ENCODE peak calls at places on chromosomes 13 and 19, in nine cellular contexts. One of them, this sample, is unnamed.
A peak's percentile ranks its signal among the peaks of the same experiment; 100 is the strongest.

GRCh38 chr19:10747674-10748073 is 29.8 kb downstream of the DNM2 start:
- DNase-seq in brain microvascular endothelial cell: no peak
- DNase-seq in suprapubic skin: no peak
- DNase-seq in Panc1: no peak
- DNase-seq in Caco-2: no peak
- DNase-seq in adrenal gland: no peak
- DNase-seq in astrocyte of the cerebellum: no peak
- DNase-seq in astrocyte of the spinal cord: no peak
- DNase-seq in esophagus squamous epithelium: no peak
- DNase-seq in this sample: no peak

GRCh38 chr13:99808786-99809185 is 162.8 kb downstream of the ZIC5 start:
- DNase-seq in astrocyte of the spinal cord: no peak
- DNase-seq in suprapubic skin: no peak
- DNase-seq in esophagus squamous epithelium: no peak
- DNase-seq in Caco-2: no peak
- DNase-seq in brain microvascular endothelial cell: no peak
- DNase-seq in adrenal gland: no peak
- DNase-seq in astrocyte of the cerebellum: no peak
- DNase-seq in Panc1: no peak
- DNase-seq in this sample: no peak

GRCh38 chr13:24632382-24633121 is 47.7 kb upstream of the ATP12A start:
- DNase-seq in Panc1: no peak
- DNase-seq in Caco-2: no peak
- DNase-seq in brain microvascular endothelial cell: no peak
- DNase-seq in astrocyte of the cerebellum: no peak
- DNase-seq in esophagus squamous epithelium: no peak
- DNase-seq in astrocyte of the spinal cord: no peak
- DNase-seq in adrenal gland: no peak
- DNase-seq in suprapubic skin: no peak
- DNase-seq in this sample: no peak

GRCh38 chr19:1862424-1863307 is 713 bp downstream of the KLF16 start:
- DNase-seq in astrocyte of the cerebellum: no peak
- DNase-seq in suprapubic skin: peak; percentile 79
- DNase-seq in adrenal gland: no peak
- DNase-seq in Panc1: no peak
- DNase-seq in astrocyte of the spinal cord: no peak
- DNase-seq in esophagus squamous epithelium: no peak
- DNase-seq in Caco-2: no peak
- DNase-seq in brain microvascular endothelial cell: no peak
- DNase-seq in this sample: no peak

GRCh38 chr19:55723491-55723890 is 14.7 kb downstream of the NLRP9 start:
- DNase-seq in Panc1: no peak
- DNase-seq in adrenal gland: no peak
- DNase-seq in astrocyte of the spinal cord: no peak
- DNase-seq in Caco-2: no peak
- DNase-seq in suprapubic skin: no peak
- DNase-seq in esophagus squamous epithelium: no peak
- DNase-seq in brain microvascular endothelial cell: no peak
- DNase-seq in astrocyte of the cerebellum: no peak
- DNase-seq in this sample: no peak

GRCh38 chr13:30898721-30899188 is 7.3 kb upstream of the MEDAG start:
- DNase-seq in astrocyte of the spinal cord: peak; percentile 98
- DNase-seq in brain microvascular endothelial cell: peak; percentile 99
- DNase-seq in adrenal gland: no peak
- DNase-seq in Panc1: no peak
- DNase-seq in esophagus squamous epithelium: no peak
- DNase-seq in Caco-2: no peak
- DNase-seq in suprapubic skin: peak; percentile 74
- DNase-seq in astrocyte of the cerebellum: no peak
- DNase-seq in this sample: peak; percentile 83

GRCh38 chr19:44093931-44094765 is at the start of gene ZNF224:
- DNase-seq in Caco-2: peak; percentile 94
- DNase-seq in brain microvascular endothelial cell: peak; percentile 93
- DNase-seq in astrocyte of the spinal cord: peak; percentile 92
- DNase-seq in esophagus squamous epithelium: peak; percentile 51
- DNase-seq in adrenal gland: peak; percentile 96
- DNase-seq in suprapubic skin: peak; percentile 94
- DNase-seq in Panc1: no peak
- DNase-seq in astrocyte of the cerebellum: peak; percentile 86
- DNase-seq in this sample: peak; percentile 52

GRCh38 chr13:97225533-97225932 is 3.4 kb downstream of the MBNL2 start:
- DNase-seq in astrocyte of the cerebellum: no peak
- DNase-seq in esophagus squamous epithelium: no peak
- DNase-seq in Caco-2: no peak
- DNase-seq in brain microvascular endothelial cell: no peak
- DNase-seq in Panc1: no peak
- DNase-seq in suprapubic skin: no peak
- DNase-seq in adrenal gland: no peak
- DNase-seq in astrocyte of the spinal cord: no peak
- DNase-seq in this sample: no peak

GRCh38 chr13:40485611-40486517 is 180.6 kb downstream of the FOXO1 start:
- DNase-seq in esophagus squamous epithelium: no peak
- DNase-seq in adrenal gland: no peak
- DNase-seq in astrocyte of the spinal cord: no peak
- DNase-seq in Panc1: no peak
- DNase-seq in Caco-2: no peak
- DNase-seq in astrocyte of the cerebellum: no peak
- DNase-seq in brain microvascular endothelial cell: no peak
- DNase-seq in suprapubic skin: no peak
- DNase-seq in this sample: no peak

GRCh38 chr13:35760678-35761308 is 284.3 kb upstream of the MAB21L1 start:
- DNase-seq in esophagus squamous epithelium: no peak
- DNase-seq in adrenal gland: no peak
- DNase-seq in astrocyte of the cerebellum: no peak
- DNase-seq in Panc1: no peak
- DNase-seq in brain microvascular endothelial cell: no peak
- DNase-seq in suprapubic skin: no peak
- DNase-seq in Caco-2: no peak
- DNase-seq in astrocyte of the spinal cord: no peak
- DNase-seq in this sample: no peak

GRCh38 chr13:78589206-78589605 is 14.1 kb downstream of the POU4F1 start:
- DNase-seq in brain microvascular endothelial cell: no peak
- DNase-seq in adrenal gland: no peak
- DNase-seq in suprapubic skin: no peak
- DNase-seq in astrocyte of the cerebellum: no peak
- DNase-seq in Caco-2: peak; percentile 64
- DNase-seq in Panc1: no peak
- DNase-seq in astrocyte of the spinal cord: no peak
- DNase-seq in esophagus squamous epithelium: no peak
- DNase-seq in this sample: no peak

GRCh38 chr13:98486412-98486811 is 90.5 kb downstream of the STK24 start:
- DNase-seq in Caco-2: no peak
- DNase-seq in adrenal gland: peak; percentile 20
- DNase-seq in esophagus squamous epithelium: no peak
- DNase-seq in brain microvascular endothelial cell: no peak
- DNase-seq in Panc1: no peak
- DNase-seq in astrocyte of the cerebellum: no peak
- DNase-seq in astrocyte of the spinal cord: no peak
- DNase-seq in suprapubic skin: peak; percentile 40
- DNase-seq in this sample: no peak

GRCh38 chr19:34482380-34483250 is 1.1 kb downstream of the WTIP start:
- DNase-seq in astrocyte of the cerebellum: no peak
- DNase-seq in Caco-2: no peak
- DNase-seq in brain microvascular endothelial cell: no peak
- DNase-seq in astrocyte of the spinal cord: peak; percentile 22
- DNase-seq in adrenal gland: no peak
- DNase-seq in suprapubic skin: peak; percentile 58
- DNase-seq in esophagus squamous epithelium: no peak
- DNase-seq in Panc1: no peak
- DNase-seq in this sample: no peak

GRCh38 chr19:290539-291521 is at the start of gene PLPP2:
- DNase-seq in brain microvascular endothelial cell: no peak
- DNase-seq in Panc1: no peak
- DNase-seq in esophagus squamous epithelium: no peak
- DNase-seq in Caco-2: peak; percentile 81
- DNase-seq in astrocyte of the spinal cord: peak; percentile 33
- DNase-seq in adrenal gland: no peak
- DNase-seq in astrocyte of the cerebellum: no peak
- DNase-seq in suprapubic skin: no peak
- DNase-seq in this sample: no peak

GRCh38 chr19:19021115-19021514 is 12.2 kb downstream of the SUGP2 start:
- DNase-seq in brain microvascular endothelial cell: peak; percentile 63
- DNase-seq in astrocyte of the cerebellum: no peak
- DNase-seq in esophagus squamous epithelium: no peak
- DNase-seq in astrocyte of the spinal cord: peak; percentile 46
- DNase-seq in Caco-2: no peak
- DNase-seq in suprapubic skin: no peak
- DNase-seq in Panc1: no peak
- DNase-seq in adrenal gland: no peak
- DNase-seq in this sample: no peak

GRCh38 chr13:32038353-32038752 is 6.8 kb downstream of the FRY start:
- DNase-seq in brain microvascular endothelial cell: no peak
- DNase-seq in Panc1: no peak
- DNase-seq in Caco-2: no peak
- DNase-seq in esophagus squamous epithelium: no peak
- DNase-seq in astrocyte of the cerebellum: no peak
- DNase-seq in suprapubic skin: no peak
- DNase-seq in astrocyte of the spinal cord: no peak
- DNase-seq in adrenal gland: no peak
- DNase-seq in this sample: no peak

GRCh38 chr19:17794731-17795494 is at the start of gene B3GNT3:
- DNase-seq in astrocyte of the cerebellum: no peak
- DNase-seq in astrocyte of the spinal cord: no peak
- DNase-seq in esophagus squamous epithelium: no peak
- DNase-seq in Panc1: no peak
- DNase-seq in Caco-2: peak; percentile 76
- DNase-seq in brain microvascular endothelial cell: no peak
- DNase-seq in suprapubic skin: no peak
- DNase-seq in adrenal gland: peak; percentile 57
- DNase-seq in this sample: no peak

GRCh38 chr13:39597828-39598227 is 5.2 kb downstream of the LHFPL6 start:
- DNase-seq in esophagus squamous epithelium: no peak
- DNase-seq in Panc1: no peak
- DNase-seq in adrenal gland: no peak
- DNase-seq in astrocyte of the cerebellum: no peak
- DNase-seq in astrocyte of the spinal cord: peak; percentile 57
- DNase-seq in brain microvascular endothelial cell: peak; percentile 42
- DNase-seq in Caco-2: no peak
- DNase-seq in suprapubic skin: no peak
- DNase-seq in this sample: no peak

GRCh38 chr13:29902632-29903305 is 52.4 kb upstream of the UBL3 start:
- DNase-seq in adrenal gland: no peak
- DNase-seq in astrocyte of the cerebellum: no peak
- DNase-seq in esophagus squamous epithelium: no peak
- DNase-seq in Panc1: no peak
- DNase-seq in suprapubic skin: no peak
- DNase-seq in astrocyte of the spinal cord: no peak
- DNase-seq in brain microvascular endothelial cell: no peak
- DNase-seq in Caco-2: no peak
- DNase-seq in this sample: no peak

DNA sequence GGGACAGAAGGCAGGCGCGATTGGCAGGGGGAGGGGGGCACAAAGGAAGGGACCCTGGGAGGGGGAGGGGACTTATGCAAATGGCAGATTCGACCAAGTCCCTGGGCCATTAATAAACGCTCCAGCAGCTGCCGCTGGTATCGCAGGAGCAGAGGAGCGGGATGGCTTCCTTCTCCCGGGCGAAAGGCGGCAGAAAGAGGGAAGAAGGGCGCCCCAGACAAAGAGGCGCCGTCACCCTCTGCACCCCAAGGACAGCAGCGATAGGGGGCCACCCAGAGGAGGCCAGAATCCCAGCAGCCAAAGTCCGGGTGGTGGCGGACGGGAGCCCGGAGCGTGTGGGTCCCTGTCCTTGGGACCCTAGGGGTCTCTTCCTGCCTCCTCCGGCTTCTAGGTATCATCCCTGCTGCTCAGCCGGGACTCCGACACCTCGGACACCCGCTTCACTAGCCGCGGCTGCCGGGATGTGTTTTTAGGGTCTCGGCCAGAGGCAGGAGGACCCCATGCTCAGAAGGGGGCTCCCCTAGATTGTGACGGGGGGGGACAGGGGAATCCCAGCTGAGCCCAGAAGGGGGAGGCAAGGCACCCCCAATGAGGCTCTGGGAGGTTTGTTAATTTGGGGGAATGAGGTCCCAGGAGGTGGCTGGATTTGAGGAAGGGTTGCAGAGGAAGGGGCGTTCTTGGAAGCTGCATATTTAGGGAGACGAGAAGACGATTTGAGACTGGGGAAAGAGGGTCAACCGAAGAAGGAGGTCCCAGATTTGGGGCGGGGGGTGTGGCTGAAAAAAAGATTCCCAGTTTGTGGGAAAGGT is 1.7 kb downstream of the PTPRS start:
- DNase-seq in esophagus squamous epithelium: no peak
- DNase-seq in adrenal gland: no peak
- DNase-seq in Panc1: no peak
- DNase-seq in suprapubic skin: no peak
- DNase-seq in brain microvascular endothelial cell: no peak
- DNase-seq in Caco-2: no peak
- DNase-seq in astrocyte of the cerebellum: no peak
- DNase-seq in astrocyte of the spinal cord: no peak
- DNase-seq in this sample: no peak
- H3K4me3 ChIP-seq in esophagus squamous epithelium: peak overlapping the region; percentile 57
- H3K4me3 ChIP-seq in adrenal gland: no peak overlapping the region
- H3K4me3 ChIP-seq in Panc1: peak overlapping the region; percentile 57
- H3K4me3 ChIP-seq in suprapubic skin: peak overlapping the region; percentile 71
- H3K4me3 ChIP-seq in brain microvascular endothelial cell: peak overlapping the region; percentile 65
- H3K4me3 ChIP-seq in Caco-2: peak overlapping the region; percentile 92
- H3K4me3 ChIP-seq in astrocyte of the cerebellum: peak overlapping the region; percentile 65
- H3K4me3 ChIP-seq in astrocyte of the spinal cord: peak overlapping the region; percentile 61
- H3K4me3 ChIP-seq in this sample: no peak overlapping the region

GRCh38 chr13:50580684-50581305 is 262.7 kb downstream of the DLEU7 start:
- DNase-seq in adrenal gland: no peak
- DNase-seq in astrocyte of the spinal cord: peak; percentile 80
- DNase-seq in esophagus squamous epithelium: no peak
- DNase-seq in Panc1: no peak
- DNase-seq in astrocyte of the cerebellum: peak; percentile 60
- DNase-seq in Caco-2: no peak
- DNase-seq in suprapubic skin: no peak
- DNase-seq in brain microvascular endothelial cell: peak; percentile 76
- DNase-seq in this sample: no peak
- TF ChIP-seq CTCF in adrenal gland: no peak
- TF ChIP-seq CTCF in astrocyte of the spinal cord: peak; percentile 40
- TF ChIP-seq CTCF in esophagus squamous epithelium: no peak
- TF ChIP-seq CTCF in Panc1: no peak
- TF ChIP-seq CTCF in astrocyte of the cerebellum: peak; percentile 50
- TF ChIP-seq CTCF in Caco-2: no peak
- TF ChIP-seq CTCF in suprapubic skin: no peak
- TF ChIP-seq CTCF in brain microvascular endothelial cell: peak; percentile 54
- TF ChIP-seq CTCF in this sample: no peak

GRCh38 chr19:7440188-7440975 is 48.5 kb downstream of the PEX11G start:
- DNase-seq in Panc1: no peak
- DNase-seq in suprapubic skin: no peak
- DNase-seq in adrenal gland: no peak
- DNase-seq in brain microvascular endothelial cell: no peak
- DNase-seq in astrocyte of the cerebellum: no peak
- DNase-seq in astrocyte of the spinal cord: no peak
- DNase-seq in Caco-2: peak; percentile 53
- DNase-seq in esophagus squamous epithelium: no peak
- DNase-seq in this sample: no peak
- H3K4me3 ChIP-seq in Panc1: no peak overlapping the region
- H3K4me3 ChIP-seq in suprapubic skin: no peak overlapping the region
- H3K4me3 ChIP-seq in adrenal gland: no peak overlapping the region
- H3K4me3 ChIP-seq in brain microvascular endothelial cell: no peak overlapping the region
- H3K4me3 ChIP-seq in astrocyte of the cerebellum: no peak overlapping the region
- H3K4me3 ChIP-seq in astrocyte of the spinal cord: no peak overlapping the region
- H3K4me3 ChIP-seq in Caco-2: no peak overlapping the region
- H3K4me3 ChIP-seq in esophagus squamous epithelium: no peak overlapping the region
- H3K4me3 ChIP-seq in this sample: no peak overlapping the region

DNA sequence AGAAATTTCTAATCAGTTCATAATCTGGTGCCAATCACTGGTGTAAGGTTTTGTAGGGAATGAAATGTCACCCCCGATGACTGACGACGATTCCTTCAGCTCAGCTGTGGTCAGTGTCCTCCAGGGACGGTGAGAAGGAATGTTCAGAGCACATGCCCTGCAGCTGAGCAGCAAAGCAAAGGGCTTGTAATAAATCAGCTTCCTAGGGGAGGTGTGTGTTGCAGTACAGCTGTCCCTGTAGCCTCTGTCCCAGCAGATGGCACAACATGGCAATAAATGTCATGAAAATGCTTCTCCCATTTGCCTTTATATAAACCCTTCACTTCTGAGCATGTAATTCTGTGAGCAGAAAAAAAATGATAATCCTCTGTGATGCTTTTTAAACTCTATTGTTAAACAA is 102.4 kb downstream of the FAM216B start:
- DNase-seq in Panc1: no peak
- DNase-seq in suprapubic skin: no peak
- DNase-seq in astrocyte of the cerebellum: no peak
- DNase-seq in esophagus squamous epithelium: no peak
- DNase-seq in brain microvascular endothelial cell: peak; percentile 63
- DNase-seq in astrocyte of the spinal cord: peak; percentile 51
- DNase-seq in Caco-2: peak; percentile 46
- DNase-seq in adrenal gland: peak; percentile 78
- DNase-seq in this sample: peak; percentile 3
- TF ChIP-seq CTCF in Panc1: no peak
- TF ChIP-seq CTCF in suprapubic skin: no peak
- TF ChIP-seq CTCF in astrocyte of the cerebellum: peak; percentile 7
- TF ChIP-seq CTCF in esophagus squamous epithelium: no peak
- TF ChIP-seq CTCF in brain microvascular endothelial cell: peak; percentile 44
- TF ChIP-seq CTCF in astrocyte of the spinal cord: peak; percentile 14
- TF ChIP-seq CTCF in Caco-2: peak; percentile 51
- TF ChIP-seq CTCF in adrenal gland: peak; percentile 31
- TF ChIP-seq CTCF in this sample: peak; percentile 42